ENCODE peak calls at places on chromosomes 7 and 10, in nine cellular contexts. One of them, this sample, is unnamed.

GRCh38 chr7:157703131-157703530 is 366.3 kb downstream of the DNAJB6 start:
- DNase-seq in HL-60: no peak
- DNase-seq in cardiac fibroblast: no peak
- DNase-seq in Caco-2: no peak
- DNase-seq in fibroblast of lung: no peak
- DNase-seq in AG04450: no peak
- DNase-seq in dorsolateral prefrontal cortex: no peak
- DNase-seq in fibroblast of the aortic adventitia: no peak
- DNase-seq in lower leg skin: peak
- DNase-seq in this sample: no peak

GRCh38 chr10:85655394-85655793 is 711.2 kb downstream of the GRID1 start:
- DNase-seq in HL-60: no peak
- DNase-seq in cardiac fibroblast: no peak
- DNase-seq in Caco-2: no peak
- DNase-seq in fibroblast of lung: no peak
- DNase-seq in AG04450: no peak
- DNase-seq in dorsolateral prefrontal cortex: no peak
- DNase-seq in fibroblast of the aortic adventitia: no peak
- DNase-seq in lower leg skin: no peak
- DNase-seq in this sample: no peak

GRCh38 chr10:7872041-7872442 is 53.7 kb downstream of the TAF3 start:
- DNase-seq in HL-60: no peak
- DNase-seq in cardiac fibroblast: no peak
- DNase-seq in Caco-2: peak
- DNase-seq in fibroblast of lung: peak
- DNase-seq in AG04450: no peak
- DNase-seq in dorsolateral prefrontal cortex: no peak
- DNase-seq in fibroblast of the aortic adventitia: peak
- DNase-seq in lower leg skin: no peak
- DNase-seq in this sample: no peak

GRCh38 chr7:82741493-82741892 is 297.9 kb upstream of the CACNA2D1 start:
- DNase-seq in HL-60: no peak
- DNase-seq in cardiac fibroblast: no peak
- DNase-seq in Caco-2: no peak
- DNase-seq in fibroblast of lung: no peak
- DNase-seq in AG04450: no peak
- DNase-seq in dorsolateral prefrontal cortex: no peak
- DNase-seq in fibroblast of the aortic adventitia: no peak
- DNase-seq in lower leg skin: no peak
- DNase-seq in this sample: no peak

GRCh38 chr7:74311305-74311744 is 22.1 kb downstream of the CLIP2 start:
- DNase-seq in HL-60: no peak
- DNase-seq in cardiac fibroblast: no peak
- DNase-seq in Caco-2: no peak
- DNase-seq in fibroblast of lung: peak
- DNase-seq in AG04450: no peak
- DNase-seq in dorsolateral prefrontal cortex: no peak
- DNase-seq in fibroblast of the aortic adventitia: no peak
- DNase-seq in lower leg skin: no peak
- DNase-seq in this sample: no peak

GRCh38 chr10:34899161-34899560 is 84.1 kb upstream of the PARD3 start:
- DNase-seq in HL-60: no peak
- DNase-seq in cardiac fibroblast: no peak
- DNase-seq in Caco-2: no peak
- DNase-seq in fibroblast of lung: no peak
- DNase-seq in AG04450: no peak
- DNase-seq in dorsolateral prefrontal cortex: no peak
- DNase-seq in fibroblast of the aortic adventitia: no peak
- DNase-seq in lower leg skin: peak
- DNase-seq in this sample: no peak

GRCh38 chr10:77898323-77899079 is 28.1 kb downstream of the DLG5 start:
- DNase-seq in HL-60: no peak
- DNase-seq in cardiac fibroblast: no peak
- DNase-seq in Caco-2: peak
- DNase-seq in fibroblast of lung: no peak
- DNase-seq in AG04450: no peak
- DNase-seq in dorsolateral prefrontal cortex: no peak
- DNase-seq in fibroblast of the aortic adventitia: no peak
- DNase-seq in lower leg skin: peak
- DNase-seq in this sample: no peak

GRCh38 chr10:33553951-33554571 is 219.6 kb upstream of the NRP1 start:
- DNase-seq in HL-60: no peak
- DNase-seq in cardiac fibroblast: no peak
- DNase-seq in Caco-2: no peak
- DNase-seq in fibroblast of lung: no peak
- DNase-seq in AG04450: no peak
- DNase-seq in dorsolateral prefrontal cortex: no peak
- DNase-seq in fibroblast of the aortic adventitia: no peak
- DNase-seq in lower leg skin: no peak
- DNase-seq in this sample: no peak

GRCh38 chr10:22503315-22504090 is 158.2 kb downstream of the SPAG6 start:
- DNase-seq in HL-60: no peak
- DNase-seq in cardiac fibroblast: no peak
- DNase-seq in Caco-2: no peak
- DNase-seq in fibroblast of lung: no peak
- DNase-seq in AG04450: no peak
- DNase-seq in dorsolateral prefrontal cortex: no peak
- DNase-seq in fibroblast of the aortic adventitia: no peak
- DNase-seq in lower leg skin: no peak
- DNase-seq in this sample: no peak

GRCh38 chr10:84537447-84537931 is 209.1 kb downstream of the CCSER2 start:
- DNase-seq in HL-60: peak
- DNase-seq in cardiac fibroblast: peak
- DNase-seq in Caco-2: peak
- DNase-seq in fibroblast of lung: peak
- DNase-seq in AG04450: peak
- DNase-seq in dorsolateral prefrontal cortex: no peak
- DNase-seq in fibroblast of the aortic adventitia: peak
- DNase-seq in lower leg skin: no peak
- DNase-seq in this sample: no peak

GRCh38 chr7:38318803-38319416 is 45.5 kb upstream of the TARP start:
- DNase-seq in HL-60: peak
- DNase-seq in cardiac fibroblast: peak
- DNase-seq in Caco-2: peak
- DNase-seq in fibroblast of lung: peak
- DNase-seq in AG04450: peak
- DNase-seq in dorsolateral prefrontal cortex: no peak
- DNase-seq in fibroblast of the aortic adventitia: peak
- DNase-seq in lower leg skin: no peak
- DNase-seq in this sample: peak

GRCh38 chr10:100346351-100346764 is 675 bp upstream of the SCD start:
- DNase-seq in HL-60: peak
- DNase-seq in cardiac fibroblast: peak
- DNase-seq in Caco-2: peak
- DNase-seq in fibroblast of lung: peak
- DNase-seq in AG04450: peak
- DNase-seq in dorsolateral prefrontal cortex: peak
- DNase-seq in fibroblast of the aortic adventitia: peak
- DNase-seq in lower leg skin: peak
- DNase-seq in this sample: no peak

GRCh38 chr7:27185013-27185707 is at the start of gene HOXA11:
- DNase-seq in HL-60: peak
- DNase-seq in cardiac fibroblast: peak
- DNase-seq in Caco-2: no peak
- DNase-seq in fibroblast of lung: peak
- DNase-seq in AG04450: no peak
- DNase-seq in dorsolateral prefrontal cortex: no peak
- DNase-seq in fibroblast of the aortic adventitia: no peak
- DNase-seq in lower leg skin: peak
- DNase-seq in this sample: peak

GRCh38 chr10:70162892-70163201 is 7.5 kb downstream of the SAR1A start:
- DNase-seq in HL-60: peak
- DNase-seq in cardiac fibroblast: no peak
- DNase-seq in Caco-2: no peak
- DNase-seq in fibroblast of lung: no peak
- DNase-seq in AG04450: no peak
- DNase-seq in dorsolateral prefrontal cortex: no peak
- DNase-seq in fibroblast of the aortic adventitia: peak
- DNase-seq in lower leg skin: no peak
- DNase-seq in this sample: no peak

GRCh38 chr7:39811161-39811614 is 138.9 kb upstream of the CDK13 start:
- DNase-seq in HL-60: no peak
- DNase-seq in cardiac fibroblast: peak
- DNase-seq in Caco-2: no peak
- DNase-seq in fibroblast of lung: peak
- DNase-seq in AG04450: no peak
- DNase-seq in dorsolateral prefrontal cortex: no peak
- DNase-seq in fibroblast of the aortic adventitia: peak
- DNase-seq in lower leg skin: no peak
- DNase-seq in this sample: no peak

GRCh38 chr7:105219771-105220160 is 169.0 kb downstream of the SRPK2 start:
- DNase-seq in HL-60: no peak
- DNase-seq in cardiac fibroblast: peak
- DNase-seq in Caco-2: no peak
- DNase-seq in fibroblast of lung: peak
- DNase-seq in AG04450: peak
- DNase-seq in dorsolateral prefrontal cortex: no peak
- DNase-seq in fibroblast of the aortic adventitia: peak
- DNase-seq in lower leg skin: no peak
- DNase-seq in this sample: no peak

GRCh38 chr10:28326516-28327493 is 23.9 kb upstream of the MPP7 start:
- DNase-seq in HL-60: no peak
- DNase-seq in cardiac fibroblast: peak
- DNase-seq in Caco-2: no peak
- DNase-seq in fibroblast of lung: peak
- DNase-seq in AG04450: no peak
- DNase-seq in dorsolateral prefrontal cortex: no peak
- DNase-seq in fibroblast of the aortic adventitia: peak
- DNase-seq in lower leg skin: no peak
- DNase-seq in this sample: no peak

GRCh38 chr7:98265841-98266271 is 13.8 kb upstream of the TECPR1 start:
- DNase-seq in HL-60: no peak
- DNase-seq in cardiac fibroblast: no peak
- DNase-seq in Caco-2: peak
- DNase-seq in fibroblast of lung: no peak
- DNase-seq in AG04450: no peak
- DNase-seq in dorsolateral prefrontal cortex: no peak
- DNase-seq in fibroblast of the aortic adventitia: no peak
- DNase-seq in lower leg skin: no peak
- DNase-seq in this sample: no peak

GRCh38 chr7:67137464-67137863 is 140.8 kb downstream of the TYW1 start:
- DNase-seq in HL-60: no peak
- DNase-seq in cardiac fibroblast: no peak
- DNase-seq in Caco-2: no peak
- DNase-seq in fibroblast of lung: no peak
- DNase-seq in AG04450: no peak
- DNase-seq in dorsolateral prefrontal cortex: no peak
- DNase-seq in fibroblast of the aortic adventitia: no peak
- DNase-seq in lower leg skin: no peak
- DNase-seq in this sample: no peak

GRCh38 chr7:131586759-131587158 is 30.3 kb upstream of the PODXL start:
- DNase-seq in HL-60: no peak
- DNase-seq in cardiac fibroblast: no peak
- DNase-seq in Caco-2: no peak
- DNase-seq in fibroblast of lung: no peak
- DNase-seq in AG04450: no peak
- DNase-seq in dorsolateral prefrontal cortex: no peak
- DNase-seq in fibroblast of the aortic adventitia: no peak
- DNase-seq in lower leg skin: no peak
- DNase-seq in this sample: no peak
- H3K4me3 ChIP-seq in HL-60: no peak
- H3K4me3 ChIP-seq in cardiac fibroblast: no peak
- H3K4me3 ChIP-seq in Caco-2: peak
- H3K4me3 ChIP-seq in fibroblast of lung: no peak
- H3K4me3 ChIP-seq in AG04450: no peak
- H3K4me3 ChIP-seq in dorsolateral prefrontal cortex: no peak
- H3K4me3 ChIP-seq in fibroblast of the aortic adventitia: no peak
- H3K4me3 ChIP-seq in lower leg skin: no peak
- H3K4me3 ChIP-seq in this sample: no peak

GRCh38 chr10:59176241-59177030 is at the start of gene PHYHIPL:
- DNase-seq in HL-60: no peak
- DNase-seq in cardiac fibroblast: no peak
- DNase-seq in Caco-2: peak
- DNase-seq in fibroblast of lung: no peak
- DNase-seq in AG04450: no peak
- DNase-seq in dorsolateral prefrontal cortex: peak
- DNase-seq in fibroblast of the aortic adventitia: no peak
- DNase-seq in lower leg skin: no peak
- DNase-seq in this sample: no peak

GRCh38 chr10:59177862-59178235 is 1.4 kb downstream of the PHYHIPL start:
- DNase-seq in HL-60: no peak
- DNase-seq in cardiac fibroblast: no peak
- DNase-seq in Caco-2: no peak
- DNase-seq in fibroblast of lung: no peak
- DNase-seq in AG04450: no peak
- DNase-seq in dorsolateral prefrontal cortex: no peak
- DNase-seq in fibroblast of the aortic adventitia: no peak
- DNase-seq in lower leg skin: no peak
- DNase-seq in this sample: no peak

GRCh38 chr10:59179027-59179426 is 2.6 kb downstream of the PHYHIPL start:
- DNase-seq in HL-60: no peak
- DNase-seq in cardiac fibroblast: no peak
- DNase-seq in Caco-2: no peak
- DNase-seq in fibroblast of lung: no peak
- DNase-seq in AG04450: no peak
- DNase-seq in dorsolateral prefrontal cortex: no peak
- DNase-seq in fibroblast of the aortic adventitia: no peak
- DNase-seq in lower leg skin: no peak
- DNase-seq in this sample: no peak

GRCh38 chr10:59175538-59176240 is 754 bp upstream of the PHYHIPL start:
- DNase-seq in HL-60: no peak
- DNase-seq in cardiac fibroblast: no peak
- DNase-seq in Caco-2: no peak
- DNase-seq in fibroblast of lung: no peak
- DNase-seq in AG04450: no peak
- DNase-seq in dorsolateral prefrontal cortex: peak
- DNase-seq in fibroblast of the aortic adventitia: no peak
- DNase-seq in lower leg skin: no peak
- DNase-seq in this sample: no peak

GRCh38 chr10:59177031-59177861 is 803 bp downstream of the PHYHIPL start:
- DNase-seq in HL-60: no peak
- DNase-seq in cardiac fibroblast: peak
- DNase-seq in Caco-2: peak
- DNase-seq in fibroblast of lung: peak
- DNase-seq in AG04450: peak
- DNase-seq in dorsolateral prefrontal cortex: peak
- DNase-seq in fibroblast of the aortic adventitia: peak
- DNase-seq in lower leg skin: no peak
- DNase-seq in this sample: peak
- TF ChIP-seq CTCF in HL-60: no peak
- TF ChIP-seq CTCF in cardiac fibroblast: no peak
- TF ChIP-seq CTCF in Caco-2: peak
- TF ChIP-seq CTCF in fibroblast of lung: no peak
- TF ChIP-seq CTCF in AG04450: no peak
- TF ChIP-seq CTCF in dorsolateral prefrontal cortex: no peak
- TF ChIP-seq CTCF in fibroblast of the aortic adventitia: no peak
- TF ChIP-seq CTCF in lower leg skin: no peak
- TF ChIP-seq CTCF in this sample: no peak

GRCh38 chr10:53479365-53479764 is 706.8 kb upstream of the MBL2 start:
- DNase-seq in HL-60: no peak
- DNase-seq in cardiac fibroblast: no peak
- DNase-seq in Caco-2: no peak
- DNase-seq in fibroblast of lung: no peak
- DNase-seq in AG04450: no peak
- DNase-seq in dorsolateral prefrontal cortex: no peak
- DNase-seq in fibroblast of the aortic adventitia: no peak
- DNase-seq in lower leg skin: no peak
- DNase-seq in this sample: no peak
- H3K4me3 ChIP-seq in HL-60: no peak
- H3K4me3 ChIP-seq in cardiac fibroblast: no peak
- H3K4me3 ChIP-seq in Caco-2: no peak
- H3K4me3 ChIP-seq in fibroblast of lung: no peak
- H3K4me3 ChIP-seq in AG04450: no peak
- H3K4me3 ChIP-seq in dorsolateral prefrontal cortex: no peak
- H3K4me3 ChIP-seq in fibroblast of the aortic adventitia: no peak
- H3K4me3 ChIP-seq in lower leg skin: no peak
- H3K4me3 ChIP-seq in this sample: no peak

GRCh38 chr10:50294582-50294981 is 43.3 kb upstream of the ASAH2 start:
- DNase-seq in HL-60: no peak
- DNase-seq in cardiac fibroblast: no peak
- DNase-seq in Caco-2: no peak
- DNase-seq in fibroblast of lung: no peak
- DNase-seq in AG04450: no peak
- DNase-seq in dorsolateral prefrontal cortex: no peak
- DNase-seq in fibroblast of the aortic adventitia: no peak
- DNase-seq in lower leg skin: no peak
- DNase-seq in this sample: no peak
- TF ChIP-seq CTCF in HL-60: no peak
- TF ChIP-seq CTCF in cardiac fibroblast: no peak
- TF ChIP-seq CTCF in Caco-2: no peak
- TF ChIP-seq CTCF in fibroblast of lung: no peak
- TF ChIP-seq CTCF in AG04450: no peak
- TF ChIP-seq CTCF in dorsolateral prefrontal cortex: no peak
- TF ChIP-seq CTCF in fibroblast of the aortic adventitia: no peak
- TF ChIP-seq CTCF in lower leg skin: no peak
- TF ChIP-seq CTCF in this sample: no peak

This sample was measured in AG09309.